ENCODE peak calls at places on chromosomes 4 and X, in four cellular contexts. X is AG04449, R is A673, E is GM12865. I is an unnamed sample.

GRCh38 chr4:2788532-2789103 is 4.3 kb upstream of the SH3BP2 start:
- DNase-seq in X (no peak), R (no peak), E (no peak), I (no peak)

GRCh38 chr4:135927651-135928050 is 1604.6 kb downstream of the PCDH18 start:
- DNase-seq in X (no peak), R (no peak), E (no peak), I (no peak)

GRCh38 chr4:158649111-158649680 is 22.5 kb downstream of the C4orf46 start:
- DNase-seq in X (no peak), R (no peak), E (no peak), I (no peak)

GRCh38 chrX:149036086-149036485 is 469.0 kb downstream of the IDS start:
- DNase-seq in X (no peak), R (peak; percentile 2), E (peak; percentile 6), I (no peak)

GRCh38 chr4:96175871-96176270 is 336.0 kb downstream of the PDHA2 start:
- DNase-seq in X (no peak), R (no peak), E (no peak), I (no peak)

GRCh38 chrX:154114652-154115051 is 17.1 kb upstream of the MECP2 start:
- DNase-seq in X (no peak), R (no peak), E (no peak), I (no peak)

GRCh38 chrX:9668537-9668936 is 97.1 kb downstream of the GPR143 start:
- DNase-seq in X (peak; percentile 63), R (no peak), E (no peak), I (no peak)

GRCh38 chrX:12425496-12425895 is 287.2 kb downstream of the FRMPD4 start:
- DNase-seq in X (no peak), R (no peak), E (no peak), I (no peak)

GRCh38 chrX:15319075-15319474 is 3.6 kb upstream of the ASB11 start:
- DNase-seq in X (no peak), R (no peak), E (no peak), I (no peak)

GRCh38 chr4:48909697-48910096 is 3.1 kb upstream of the OCIAD2 start:
- DNase-seq in X (peak; percentile 94), R (peak; percentile 85), E (no peak), I (no peak)

GRCh38 chrX:73944582-73944947 is 359.4 kb upstream of the ZCCHC13 start:
- DNase-seq in X (no peak), R (peak; percentile 32), E (no peak), I (no peak)

GRCh38 chr4:173488656-173489055 is 41.4 kb downstream of the HAND2 start:
- DNase-seq in X (no peak), R (no peak), E (no peak), I (no peak)

GRCh38 chrX:64394059-64394873 is 986 bp downstream of the MTMR8 start:
- DNase-seq in X (no peak), R (no peak), E (no peak), I (no peak)

GRCh38 chr4:83618991-83619390 is 83.1 kb downstream of the GPAT3 start:
- DNase-seq in X (no peak), R (no peak), E (no peak), I (no peak)

GRCh38 chrX:133380882-133381619 is 34.2 kb downstream of the GPC4 start:
- DNase-seq in X (no peak), R (no peak), E (no peak), I (no peak)

GRCh38 chr4:184831153-184831552 is 5.4 kb upstream of the ACSL1 start:
- DNase-seq in X (no peak), R (no peak), E (no peak), I (no peak)

GRCh38 chrX:15564981-15565579 is 35.7 kb downstream of the ACE2 start:
- DNase-seq in X (no peak), R (peak; percentile 70), E (peak; percentile 54), I (peak; percentile 60)

GRCh38 chr4:88138561-88138960 is 19.9 kb downstream of the ABCG2 start:
- DNase-seq in X (peak; percentile 77), R (no peak), E (no peak), I (peak; percentile 14)

GRCh38 chrX:76931518-76931917 is 504.0 kb downstream of the MAGEE1 start:
- DNase-seq in X (no peak), R (no peak), E (peak; percentile 49), I (no peak)

GRCh38 chr4:15778191-15778741 is at the start of gene CD38:
- DNase-seq in X (no peak), R (peak; percentile 5), E (peak; percentile 88), I (peak; percentile 21)

GRCh38 chrX:51747671-51748070 is 4.4 kb downstream of the GSPT2 start:
- DNase-seq in X (no peak), R (no peak), E (no peak), I (no peak)

GRCh38 chrX:133297284-133297683 is 79.1 kb upstream of the TFDP3 start:
- DNase-seq in X (peak; percentile 61), R (peak; percentile 9), E (no peak), I (no peak)

GRCh38 chr4:38323141-38323634 is 340.8 kb upstream of the KLF3 start:
- DNase-seq in X (no peak), R (peak; percentile 80), E (peak; percentile 31), I (no peak)

GRCh38 chr4:146407669-146408084 is 114.1 kb downstream of the SLC10A7 start:
- DNase-seq in X (no peak), R (no peak), E (no peak), I (peak; percentile 88)

GRCh38 chr4:113086172-113086695 is 36.8 kb downstream of the ANK2 start:
- DNase-seq in X (no peak), R (no peak), E (no peak), I (no peak)

GRCh38 chr4:76658231-76659102 is 223.4 kb downstream of the SHROOM3 start:
- DNase-seq in X (peak; percentile 84), R (no peak), E (no peak), I (no peak)